ENCODE peak calls at places on chromosome 19, in nine cellular contexts. M is KBM-7; L is amygdala; S is activated CD8-positive, alpha-beta memory T cell treated with anti-CD3 and anti-CD28 coated beads for 1 hour; H is COR-L47; Z is activated T-helper 1 cell treated with anti-CD3 and anti-CD28 coated beads, Interleukin-12 subunit alpha, Interleukin-12 subunit beta, Interleukin-2, Interleukin-4 antibody, amounts not matched to agents 30 ng/mL and 10 ng/mL and 1 ng/mL, durations not matched to agents 14 hours and 24 hours and 36 hours; I is NCI-H345; O is T follicular helper cell; Y is left ventricle myocardium inferior. F is an unnamed sample.

GRCh38 chr19:17775991-17776803 is 18.7 kb upstream of the B3GNT3 start:
- DNase-seq in Y (no peak), O (no peak), S (no peak), Z (no peak), I (no peak), H (no peak), L (no peak), M (no peak), F (no peak)

GRCh38 chr19:3310280-3310679 is 56.1 kb upstream of the NFIC start:
- DNase-seq in O (no peak), L (no peak), M (no peak), S (no peak), Y (no peak), Z (no peak), H (no peak), I (no peak), F (no peak)

GRCh38 chr19:18322318-18322758 is 538 bp downstream of the LSM4 start:
- DNase-seq in Z (peak), S (no peak), L (no peak), O (no peak), I (no peak), H (peak), Y (peak), M (peak), F (no peak)

GRCh38 chr19:12782424-12783225 is 7.3 kb upstream of the HOOK2 start:
- DNase-seq in S (peak), O (peak), H (peak), Z (peak), Y (peak), I (peak), L (peak), M (peak), F (peak)

GRCh38 chr19:3766520-3766919 is 4.0 kb downstream of the MRPL54 start:
- DNase-seq in Y (no peak), H (no peak), S (no peak), I (no peak), O (no peak), L (no peak), M (no peak), Z (no peak), F (no peak)

GRCh38 chr19:5953034-5953589 is 24.8 kb downstream of the RANBP3 start:
- DNase-seq in Z (no peak), Y (no peak), M (no peak), I (no peak), O (no peak), S (no peak), H (no peak), L (no peak), F (no peak)

GRCh38 chr19:3272952-3273351 is 48.5 kb downstream of the CELF5 start:
- DNase-seq in H (no peak), I (no peak), Z (no peak), O (no peak), L (no peak), S (no peak), Y (no peak), M (no peak), F (no peak)

GRCh38 chr19:2097330-2098327 is 914 bp downstream of the IZUMO4 start:
- DNase-seq in H (no peak), Y (no peak), S (no peak), O (peak), L (no peak), M (no peak), Z (peak), I (peak), F (peak)

GRCh38 chr19:1524206-1524971 is 512 bp downstream of the PLK5 start:
- DNase-seq in M (no peak), O (no peak), I (no peak), Z (no peak), L (no peak), Y (no peak), S (no peak), H (no peak), F (no peak)

GRCh38 chr19:6738726-6739389 is 622 bp upstream of the TRIP10 start:
- DNase-seq in S (peak), O (peak), L (no peak), H (no peak), M (no peak), I (no peak), Y (peak), Z (no peak), F (no peak)

GRCh38 chr19:46351241-46352041 is 4.6 kb downstream of the PPP5C start:
- DNase-seq in Z (no peak), O (no peak), M (peak), Y (no peak), I (no peak), L (no peak), S (no peak), H (no peak), F (no peak)

GRCh38 chr19:14162871-14163297 is 26.5 kb upstream of the ASF1B start:
- DNase-seq in H (no peak), M (no peak), Z (no peak), I (no peak), O (no peak), Y (no peak), S (no peak), L (no peak), F (no peak)

GRCh38 chr19:12043752-12044422 is 8.4 kb upstream of the ZNF433 start:
- DNase-seq in Y (no peak), M (peak), O (no peak), I (no peak), Z (no peak), L (no peak), H (no peak), S (no peak), F (no peak)

GRCh38 chr19:13289295-13289694 is 139.1 kb downstream of the IER2 start:
- DNase-seq in M (no peak), Y (no peak), S (no peak), H (no peak), I (no peak), L (no peak), O (no peak), Z (no peak), F (no peak)

GRCh38 chr19:13056052-13056660 is 46.5 kb downstream of the LYL1 start:
- DNase-seq in O (no peak), L (no peak), Y (peak), Z (no peak), S (no peak), I (no peak), M (no peak), H (no peak), F (no peak)

GRCh38 chr19:36986601-36987000 is 70.5 kb downstream of the ZNF568 start:
- DNase-seq in O (no peak), S (no peak), Y (no peak), H (peak), M (no peak), Z (no peak), I (peak), L (no peak), F (peak)

GRCh38 chr19:53916004-53916403 is 6.9 kb downstream of the CACNG7 start:
- DNase-seq in M (no peak), S (no peak), Z (no peak), Y (no peak), I (no peak), L (no peak), H (no peak), O (no peak), F (no peak)